ENCODE peak calls at places on chromosome 20, in ten cellular contexts. M is GM18507; V is breast epithelium; J is amniotic epithelial cell; K is activated T-helper 9 cell treated with anti-CD3 and anti-CD28 coated beads, Interleukin-2, amount 50 U/mL, for 16 hours; A is DMS79; E is HT1080; F is astrocyte; G is gastrocnemius medialis; N is CD4-positive, alpha-beta T cell. S is an unnamed sample.

GRCh38 chr20:37096415-37097039 is 730 bp upstream of the RBL1 start:
- DNase-seq in M (no peak), V (no peak), J (no peak), K (no peak), A (no peak), E (no peak), F (no peak), G (no peak), N (no peak), S (no peak)

GRCh38 chr20:50734730-50735679 is 3.6 kb downstream of the PARD6B start:
- DNase-seq in M (no peak), V (no peak), J (no peak), K (no peak), A (no peak), E (no peak), F (no peak), G (no peak), N (no peak), S (no peak)

GRCh38 chr20:33848391-33848790 is 37.2 kb downstream of the CHMP4B start:
- DNase-seq in M (no peak), V (no peak), J (no peak), K (no peak), A (no peak), E (no peak), F (no peak), G (no peak), N (no peak), S (no peak)

GRCh38 chr20:41133709-41134361 is 3.5 kb upstream of the PLCG1 start:
- DNase-seq in M (peak), V (no peak), J (no peak), K (peak), A (no peak), E (no peak), F (no peak), G (no peak), N (peak), S (peak)

GRCh38 chr20:18857640-18858039 is 44.1 kb downstream of the SCP2D1 start:
- DNase-seq in M (no peak), V (no peak), J (peak), K (no peak), A (no peak), E (no peak), F (peak), G (no peak), N (no peak), S (no peak)

GRCh38 chr20:13286600-13286999 is 65.5 kb downstream of the ISM1 start:
- DNase-seq in M (no peak), V (peak), J (no peak), K (no peak), A (no peak), E (no peak), F (no peak), G (no peak), N (no peak), S (peak)

GRCh38 chr20:23120261-23120660 is 34.1 kb upstream of the CD93 start:
- DNase-seq in M (no peak), V (no peak), J (no peak), K (no peak), A (no peak), E (no peak), F (no peak), G (no peak), N (no peak), S (peak)

GRCh38 chr20:61939691-61940360 is 125.9 kb downstream of the TAF4 start:
- DNase-seq in M (no peak), V (peak), J (no peak), K (no peak), A (no peak), E (no peak), F (no peak), G (no peak), N (no peak), S (peak)

GRCh38 chr20:41248371-41249024 is 69.0 kb downstream of the ZHX3 start:
- DNase-seq in M (no peak), V (no peak), J (peak), K (no peak), A (no peak), E (peak), F (peak), G (no peak), N (no peak), S (no peak)

GRCh38 chr20:44788706-44789456 is 21.5 kb downstream of the RIMS4 start:
- DNase-seq in M (no peak), V (no peak), J (no peak), K (no peak), A (no peak), E (no peak), F (no peak), G (no peak), N (no peak), S (no peak)

GRCh38 chr20:35192071-35192872 is 20.4 kb downstream of the PROCR start:
- DNase-seq in M (no peak), V (no peak), J (peak), K (no peak), A (no peak), E (no peak), F (no peak), G (no peak), N (no peak), S (no peak)

S was measured in RWPE2.